ENCODE peak calls at places on chromosomes 13 and 19, in seven cellular contexts. S is right lobe of liver; Q is Daoy; J is EH; D is DND-41; C is stimulated activated CD8-positive, alpha-beta memory T cell treated with anti-CD3 and anti-CD28 coated beads, Interleukin-7, amount 100 ng/mL, for 4 hours; E is LoVo. Y is an unnamed sample.

GRCh38 chr13:109256866-109257760 is 529.3 kb downstream of the IRS2 start:
- DNase-seq in E (peak), J (peak), C (no peak), Q (peak), D (no peak), S (no peak), Y (no peak)

GRCh38 chr13:53112522-53112921 is 83.9 kb downstream of the OLFM4 start:
- DNase-seq in D (no peak), S (no peak), J (no peak), C (no peak), E (no peak), Q (no peak), Y (no peak)

GRCh38 chr13:49295231-49295630 is 47.5 kb downstream of the CDADC1 start:
- DNase-seq in E (no peak), S (no peak), Q (no peak), J (no peak), D (no peak), C (no peak), Y (no peak)

GRCh38 chr13:24270639-24271131 is 38.7 kb upstream of the C1QTNF9 start:
- DNase-seq in E (no peak), Q (no peak), J (peak), D (peak), C (no peak), S (peak), Y (peak)

GRCh38 chr19:29771708-29772415 is 39.9 kb upstream of the CCNE1 start:
- DNase-seq in J (peak), S (peak), C (no peak), Q (peak), E (peak), D (peak), Y (peak)

GRCh38 chr13:114089751-114090400 is 42.5 kb downstream of the RASA3 start:
- DNase-seq in D (no peak), S (no peak), C (no peak), E (no peak), Q (no peak), J (no peak), Y (peak)

GRCh38 chr13:20475927-20476691 is 49.5 kb downstream of the CRYL1 start:
- DNase-seq in S (peak), Q (peak), D (peak), C (peak), E (no peak), J (no peak), Y (no peak)

GRCh38 chr19:34589730-34590129 is 87.2 kb downstream of the SCGB2B2 start:
- DNase-seq in S (no peak), J (no peak), E (no peak), D (no peak), C (no peak), Q (no peak), Y (no peak)

Y was measured in left colon.